ENCODE peak calls at places on chromosomes 4 and X, in eight cellular contexts. X is right lobe of liver, R is heart left ventricle, W is stomach, J is NB4, B is spleen, D is K562, L is A549. G is an unnamed sample.

GRCh38 chrX:39995457-39995856 is 102.3 kb downstream of the BCOR start:
- DNase-seq in L (no peak), W (no peak), J (no peak), D (no peak), B (no peak), R (no peak), X (no peak), G (no peak)

GRCh38 chrX:75061701-75062100 is 94.4 kb downstream of the ABCB7 start:
- DNase-seq in L (no peak), J (peak), W (no peak), X (no peak), D (no peak), B (no peak), R (no peak), G (no peak)

GRCh38 chrX:154532690-154533089 is 14.0 kb downstream of the G6PD start:
- DNase-seq in D (no peak), R (no peak), X (no peak), J (no peak), L (no peak), B (no peak), W (no peak), G (no peak)

GRCh38 chrX:33194876-33195433 is 16.4 kb downstream of the DMD start:
- DNase-seq in J (no peak), X (no peak), D (no peak), B (no peak), W (no peak), R (no peak), L (no peak), G (no peak)

GRCh38 chr4:165207431-165208321 is at the start of gene KLHL2:
- DNase-seq in D (peak), J (peak), W (peak), B (peak), L (peak), X (peak), R (peak), G (peak)

GRCh38 chrX:71103110-71103983 is 3.2 kb downstream of the CXorf65 start:
- DNase-seq in W (peak), D (peak), R (no peak), X (no peak), L (no peak), J (peak), B (peak), G (no peak)

GRCh38 chr4:93617596-93617995 is 211.0 kb upstream of the ATOH1 start:
- DNase-seq in J (no peak), R (no peak), W (no peak), L (no peak), D (no peak), B (no peak), X (no peak), G (peak)

GRCh38 chr4:146333187-146333894 is 119.0 kb downstream of the REELD1 start:
- DNase-seq in D (no peak), X (no peak), W (no peak), B (no peak), J (peak), R (no peak), L (peak), G (no peak)

GRCh38 chr4:138182838-138183426 is 59.2 kb downstream of the SLC7A11 start:
- DNase-seq in R (no peak), L (peak), J (peak), B (no peak), D (peak), W (no peak), X (no peak), G (no peak)

GRCh38 chr4:159006202-159006601 is 96.7 kb upstream of the RAPGEF2 start:
- DNase-seq in D (no peak), R (no peak), B (no peak), L (peak), X (no peak), J (no peak), W (no peak), G (no peak)

GRCh38 chr4:159010563-159011260 is 92.2 kb upstream of the RAPGEF2 start:
- DNase-seq in D (no peak), X (peak), J (no peak), R (peak), W (peak), B (no peak), L (peak), G (no peak)

GRCh38 chrX:21738950-21739287 is 19.0 kb downstream of the SMPX start:
- DNase-seq in L (no peak), J (no peak), W (no peak), R (no peak), X (no peak), D (no peak), B (no peak), G (no peak)

GRCh38 chr4:64359496-64359895 is 49.8 kb downstream of the TECRL start:
- DNase-seq in B (no peak), D (no peak), L (no peak), R (no peak), W (no peak), J (no peak), X (no peak), G (no peak)

GRCh38 chr4:113316879-113317278 is 267.4 kb downstream of the ANK2 start:
- DNase-seq in J (no peak), B (no peak), L (no peak), R (no peak), X (no peak), D (no peak), W (no peak), G (no peak)

GRCh38 chr4:102758241-102758871 is 2.4 kb downstream of the MANBA start:
- DNase-seq in R (no peak), D (no peak), X (no peak), B (no peak), J (no peak), L (no peak), W (no peak), G (no peak)

GRCh38 chrX:117196481-117196880 is 733.7 kb upstream of the CT83 start:
- DNase-seq in B (no peak), D (no peak), J (no peak), W (no peak), L (no peak), R (no peak), X (no peak), G (no peak)

GRCh38 chrX:139209342-139209741 is 321.2 kb upstream of the F9 start:
- DNase-seq in R (no peak), L (no peak), W (no peak), J (no peak), B (no peak), X (no peak), D (no peak), G (no peak)

GRCh38 chr4:15749001-15749400 is 29.1 kb upstream of the CD38 start:
- DNase-seq in D (no peak), W (no peak), X (no peak), R (no peak), B (no peak), J (no peak), L (no peak), G (no peak)

GRCh38 chr4:126591583-126591982 is 1041.2 kb upstream of the INTU start:
- DNase-seq in X (no peak), B (no peak), L (no peak), W (no peak), D (no peak), J (no peak), R (no peak), G (no peak)

GRCh38 chr4:158809611-158810486 is 41.0 kb downstream of the FNIP2 start:
- DNase-seq in X (no peak), R (no peak), D (peak), W (no peak), L (peak), B (no peak), J (peak), G (no peak)

GRCh38 chr4:14478504-14478903 is 523.8 kb upstream of the CPEB2 start:
- DNase-seq in R (no peak), J (no peak), B (no peak), D (no peak), W (no peak), X (no peak), L (no peak), G (no peak)

GRCh38 chr4:158193171-158193749 is 17.0 kb upstream of the TMEM144 start:
- DNase-seq in B (no peak), X (no peak), D (peak), R (no peak), W (no peak), J (peak), L (peak), G (no peak)

GRCh38 chr4:150215601-150216000 is 137.4 kb downstream of the DCLK2 start:
- DNase-seq in B (no peak), D (no peak), J (no peak), X (no peak), R (no peak), L (no peak), W (no peak), G (no peak)

GRCh38 chr4:140996757-140997156 is 136.5 kb downstream of the RNF150 start:
- DNase-seq in D (no peak), J (no peak), W (no peak), R (no peak), L (no peak), X (no peak), B (no peak), G (no peak)

GRCh38 chr4:43776371-43776770 is 672.2 kb downstream of the KCTD8 start:
- DNase-seq in D (no peak), R (no peak), X (no peak), L (no peak), W (no peak), J (peak), B (no peak), G (no peak)

GRCh38 chr4:47562297-47562696 is 77.2 kb downstream of the ATP10D start:
- DNase-seq in R (no peak), W (no peak), J (no peak), L (no peak), B (no peak), X (no peak), D (no peak), G (no peak)

GRCh38 chr4:151797131-151797530 is 36.3 kb upstream of the GATB start:
- DNase-seq in X (peak), L (peak), W (no peak), R (no peak), D (no peak), B (no peak), J (no peak), G (no peak)

GRCh38 chrX:113548308-113549015 is 707.8 kb upstream of the AMOT start:
- DNase-seq in X (no peak), W (no peak), B (no peak), J (no peak), L (no peak), R (no peak), D (no peak), G (no peak)

GRCh38 chr4:36665985-36666384 is 384.6 kb downstream of the DTHD1 start:
- DNase-seq in R (no peak), X (no peak), D (no peak), B (no peak), L (no peak), J (no peak), W (no peak), G (no peak)

GRCh38 chrX:1488745-1489144 is 36.0 kb upstream of the ASMTL start:
- DNase-seq in R (no peak), D (no peak), B (no peak), L (no peak), J (no peak), W (no peak), X (no peak), G (no peak)

GRCh38 chr4:138845664-138846063 is 169.9 kb upstream of the NOCT start:
- DNase-seq in J (no peak), B (no peak), X (no peak), D (no peak), R (no peak), L (no peak), W (no peak), G (no peak)

GRCh38 chr4:121370729-121371325 is 10.0 kb downstream of the QRFPR start:
- DNase-seq in L (peak), D (peak), J (peak), B (no peak), R (no peak), W (peak), X (no peak), G (no peak)

GRCh38 chrX:76454456-76454927 is 27.0 kb downstream of the MAGEE1 start:
- DNase-seq in J (peak), X (no peak), D (peak), W (no peak), L (peak), B (peak), R (no peak), G (no peak)

GRCh38 chr4:102641796-102642195 is 119.0 kb downstream of the MANBA start:
- DNase-seq in R (no peak), J (no peak), B (no peak), W (no peak), X (no peak), D (no peak), L (no peak), G (no peak)

GRCh38 chrX:46317158-46317557 is 228.1 kb downstream of the ZNF674 start:
- DNase-seq in L (peak), W (no peak), B (no peak), D (no peak), R (no peak), X (no peak), J (no peak), G (no peak)

GRCh38 chr4:31737419-31737818 is 1017.2 kb downstream of the PCDH7 start:
- DNase-seq in L (no peak), B (no peak), R (no peak), J (peak), X (no peak), W (no peak), D (no peak), G (no peak)

GRCh38 chrX:44705817-44706551 is 137.8 kb upstream of the DUSP21 start:
- DNase-seq in J (no peak), X (no peak), D (peak), R (no peak), B (no peak), W (no peak), L (peak), G (no peak)

GRCh38 chrX:44570524-44570923 is 27.9 kb upstream of the FUNDC1 start:
- DNase-seq in W (no peak), L (peak), R (no peak), J (no peak), X (no peak), B (no peak), D (peak), G (peak)

GRCh38 chr4:94126669-94127068 is 81.0 kb upstream of the SMARCAD1 start:
- DNase-seq in L (peak), X (no peak), J (peak), W (no peak), B (no peak), D (no peak), R (no peak), G (no peak)

GRCh38 chr4:80717204-80717603 is 313.3 kb upstream of the BMP3 start:
- DNase-seq in X (no peak), D (no peak), J (no peak), L (no peak), W (no peak), B (no peak), R (no peak), G (no peak)

GRCh38 chr4:74097631-74098550 is 1.1 kb downstream of the CXCL2 start:
- DNase-seq in R (no peak), B (no peak), J (peak), W (no peak), L (peak), D (peak), X (peak), G (no peak)
- TF ChIP-seq POLR2A in R (no peak), B (no peak), J (no peak), W (peak), L (no peak), D (peak), X (peak), G (no peak)

GRCh38 chr4:82423245-82424054 is 6.8 kb downstream of the HNRNPDL start:
- DNase-seq in W (no peak), B (no peak), X (no peak), R (no peak), J (peak), D (no peak), L (peak), G (no peak)
- TF ChIP-seq POLR2A in W (no peak), B (no peak), X (no peak), R (no peak), J (no peak), D (peak), L (no peak), G (no peak)

GRCh38 chr4:128521634-128522253 is 234.1 kb upstream of the PGRMC2 start:
- DNase-seq in R (no peak), L (peak), W (no peak), D (no peak), B (no peak), J (no peak), X (no peak), G (no peak)

GRCh38 chr4:128525387-128525786 is 237.8 kb upstream of the PGRMC2 start:
- DNase-seq in R (no peak), W (no peak), L (no peak), B (no peak), D (no peak), X (no peak), J (peak), G (no peak)

GRCh38 chr4:128525939-128526630 is 238.5 kb upstream of the PGRMC2 start:
- DNase-seq in X (no peak), W (no peak), D (no peak), R (no peak), J (peak), B (no peak), L (no peak), G (no peak)

GRCh38 chr4:128527356-128527755 is 239.7 kb upstream of the PGRMC2 start:
- DNase-seq in R (no peak), L (no peak), J (no peak), B (no peak), X (no peak), W (no peak), D (no peak), G (no peak)

DNA sequence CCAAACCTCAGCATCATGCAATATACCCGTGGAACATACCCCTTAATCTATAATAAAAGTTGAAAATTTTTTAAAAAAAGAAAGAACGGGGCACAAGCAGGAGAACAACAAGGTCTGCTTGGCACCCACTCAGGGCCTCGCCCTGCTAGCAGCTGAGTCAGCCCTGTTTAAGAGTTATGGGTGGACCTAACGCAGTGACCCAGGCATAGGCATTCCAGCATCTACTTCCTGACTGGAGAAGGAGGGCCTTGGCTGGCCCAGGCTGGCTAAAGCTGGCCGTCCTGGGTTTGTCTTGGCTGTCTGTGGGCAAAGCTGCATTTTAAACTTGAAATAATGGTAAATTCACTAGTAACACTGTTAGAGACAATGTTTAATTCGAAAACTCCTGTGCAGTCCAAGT is 236.7 kb upstream of the PGRMC2 start:
- DNase-seq in D (no peak), L (peak), W (peak), R (no peak), B (no peak), J (no peak), X (no peak), G (no peak)
- TF ChIP-seq POLR2A in D (no peak), L (peak), W (no peak), R (no peak), B (no peak), J (no peak), X (no peak), G (peak)

GRCh38 chr4:337143-337931 is at the start of gene ZNF141:
- DNase-seq in L (peak), J (peak), W (peak), X (peak), D (no peak), B (peak), R (peak), G (no peak)
- TF ChIP-seq POLR2A in L (peak), J (no peak), W (peak), X (peak), D (no peak), B (no peak), R (peak), G (no peak)

GRCh38 chr4:88007304-88008132 is at the start of gene PKD2:
- DNase-seq in J (peak), R (peak), B (peak), X (peak), D (peak), L (peak), W (peak), G (peak)
- TF ChIP-seq POLR2A in J (peak), R (no peak), B (no peak), X (peak), D (no peak), L (peak), W (no peak), G (peak)